ENCODE peak calls at places on chromosome 19, in nine cellular contexts. One of them, this sample, is unnamed.

GRCh38 chr19:34926685-34927375 is at the start of gene ZNF30:
- DNase-seq in coronary artery: peak
- DNase-seq in body of pancreas: peak
- DNase-seq in thoracic aorta: peak
- DNase-seq in upper lobe of left lung: peak
- DNase-seq in tibial nerve: peak
- DNase-seq in keratinocyte: no peak
- DNase-seq in tibial artery: peak
- DNase-seq in H1: peak
- DNase-seq in this sample: peak

GRCh38 chr19:35856546-35857149 is at the start of gene KIRREL2:
- DNase-seq in coronary artery: no peak
- DNase-seq in body of pancreas: peak
- DNase-seq in thoracic aorta: no peak
- DNase-seq in upper lobe of left lung: no peak
- DNase-seq in tibial nerve: no peak
- DNase-seq in keratinocyte: no peak
- DNase-seq in tibial artery: no peak
- DNase-seq in H1: no peak
- DNase-seq in this sample: no peak

GRCh38 chr19:42191855-42192254 is 25.6 kb downstream of the DEDD2 start:
- DNase-seq in coronary artery: no peak
- DNase-seq in body of pancreas: no peak
- DNase-seq in thoracic aorta: no peak
- DNase-seq in upper lobe of left lung: peak
- DNase-seq in tibial nerve: no peak
- DNase-seq in keratinocyte: no peak
- DNase-seq in tibial artery: no peak
- DNase-seq in H1: no peak
- DNase-seq in this sample: no peak

GRCh38 chr19:49019242-49019932 is 2.5 kb upstream of the LHB start:
- DNase-seq in coronary artery: no peak
- DNase-seq in body of pancreas: peak
- DNase-seq in thoracic aorta: no peak
- DNase-seq in upper lobe of left lung: peak
- DNase-seq in tibial nerve: peak
- DNase-seq in keratinocyte: no peak
- DNase-seq in tibial artery: no peak
- DNase-seq in H1: peak
- DNase-seq in this sample: no peak

GRCh38 chr19:40693150-40693788 is 2.8 kb upstream of the NUMBL start:
- DNase-seq in coronary artery: no peak
- DNase-seq in body of pancreas: no peak
- DNase-seq in thoracic aorta: no peak
- DNase-seq in upper lobe of left lung: no peak
- DNase-seq in tibial nerve: no peak
- DNase-seq in keratinocyte: no peak
- DNase-seq in tibial artery: no peak
- DNase-seq in H1: no peak
- DNase-seq in this sample: no peak

GRCh38 chr19:41792513-41793413 is 3.6 kb upstream of the CEACAM3 start:
- DNase-seq in coronary artery: no peak
- DNase-seq in body of pancreas: peak
- DNase-seq in thoracic aorta: no peak
- DNase-seq in upper lobe of left lung: peak
- DNase-seq in tibial nerve: peak
- DNase-seq in keratinocyte: no peak
- DNase-seq in tibial artery: no peak
- DNase-seq in H1: peak
- DNase-seq in this sample: no peak

GRCh38 chr19:40633207-40633606 is 32.0 kb downstream of the LTBP4 start:
- DNase-seq in coronary artery: no peak
- DNase-seq in body of pancreas: no peak
- DNase-seq in thoracic aorta: no peak
- DNase-seq in upper lobe of left lung: no peak
- DNase-seq in tibial nerve: no peak
- DNase-seq in keratinocyte: no peak
- DNase-seq in tibial artery: no peak
- DNase-seq in H1: no peak
- DNase-seq in this sample: peak

GRCh38 chr19:48668332-48668731 is 4.5 kb downstream of the NTN5 start:
- DNase-seq in coronary artery: no peak
- DNase-seq in body of pancreas: no peak
- DNase-seq in thoracic aorta: no peak
- DNase-seq in upper lobe of left lung: no peak
- DNase-seq in tibial nerve: no peak
- DNase-seq in keratinocyte: no peak
- DNase-seq in tibial artery: no peak
- DNase-seq in H1: no peak
- DNase-seq in this sample: no peak

GRCh38 chr19:19096641-19097627 is 33.1 kb downstream of the SLC25A42 start:
- DNase-seq in coronary artery: no peak
- DNase-seq in body of pancreas: no peak
- DNase-seq in thoracic aorta: no peak
- DNase-seq in upper lobe of left lung: no peak
- DNase-seq in tibial nerve: no peak
- DNase-seq in keratinocyte: no peak
- DNase-seq in tibial artery: no peak
- DNase-seq in H1: no peak
- DNase-seq in this sample: no peak

GRCh38 chr19:48441360-48442050 is 4.3 kb upstream of the GRWD1 start:
- DNase-seq in coronary artery: no peak
- DNase-seq in body of pancreas: no peak
- DNase-seq in thoracic aorta: no peak
- DNase-seq in upper lobe of left lung: no peak
- DNase-seq in tibial nerve: no peak
- DNase-seq in keratinocyte: no peak
- DNase-seq in tibial artery: no peak
- DNase-seq in H1: no peak
- DNase-seq in this sample: no peak

GRCh38 chr19:28898279-28898678 is 314.7 kb downstream of the UQCRFS1 start:
- DNase-seq in coronary artery: no peak
- DNase-seq in body of pancreas: no peak
- DNase-seq in thoracic aorta: no peak
- DNase-seq in upper lobe of left lung: no peak
- DNase-seq in tibial nerve: no peak
- DNase-seq in keratinocyte: no peak
- DNase-seq in tibial artery: no peak
- DNase-seq in H1: no peak
- DNase-seq in this sample: no peak

GRCh38 chr19:11924886-11925583 is at the start of gene ZNF700:
- DNase-seq in coronary artery: peak
- DNase-seq in body of pancreas: peak
- DNase-seq in thoracic aorta: peak
- DNase-seq in upper lobe of left lung: peak
- DNase-seq in tibial nerve: peak
- DNase-seq in keratinocyte: peak
- DNase-seq in tibial artery: peak
- DNase-seq in H1: peak
- DNase-seq in this sample: no peak

GRCh38 chr19:11377237-11377636 is 2.8 kb downstream of the SWSAP1 start:
- DNase-seq in coronary artery: no peak
- DNase-seq in body of pancreas: no peak
- DNase-seq in thoracic aorta: no peak
- DNase-seq in upper lobe of left lung: peak
- DNase-seq in tibial nerve: peak
- DNase-seq in keratinocyte: no peak
- DNase-seq in tibial artery: no peak
- DNase-seq in H1: no peak
- DNase-seq in this sample: peak

GRCh38 chr19:15249912-15250634 is 17.8 kb upstream of the EPHX3 start:
- DNase-seq in coronary artery: peak
- DNase-seq in body of pancreas: peak
- DNase-seq in thoracic aorta: peak
- DNase-seq in upper lobe of left lung: no peak
- DNase-seq in tibial nerve: peak
- DNase-seq in keratinocyte: no peak
- DNase-seq in tibial artery: peak
- DNase-seq in H1: no peak
- DNase-seq in this sample: peak

DNA sequence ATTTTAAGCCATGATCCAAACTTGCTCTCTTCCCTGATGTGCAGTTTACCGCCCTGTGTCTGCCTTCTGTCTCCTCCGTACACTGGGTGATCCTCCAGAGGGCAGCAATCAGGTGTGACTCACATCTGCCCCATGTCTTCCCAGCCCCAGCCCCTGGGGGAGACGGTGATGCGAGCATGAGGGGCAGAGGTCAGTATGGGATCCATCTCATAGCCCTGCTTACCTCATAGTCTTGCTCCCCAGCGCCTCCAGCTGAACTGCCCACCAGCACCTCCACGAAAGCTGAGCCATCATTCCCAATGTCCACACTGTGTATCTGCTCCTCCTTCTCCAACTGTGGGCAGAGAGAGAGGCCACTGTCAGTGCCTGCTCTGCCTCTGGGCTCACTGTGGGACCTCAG is 14.6 kb downstream of the XRCC1 start:
- DNase-seq in coronary artery: no peak
- DNase-seq in body of pancreas: no peak
- DNase-seq in thoracic aorta: no peak
- DNase-seq in upper lobe of left lung: no peak
- DNase-seq in tibial nerve: no peak
- DNase-seq in keratinocyte: no peak
- DNase-seq in tibial artery: no peak
- DNase-seq in H1: no peak
- DNase-seq in this sample: no peak
- TF ChIP-seq CTCF in coronary artery: no peak
- TF ChIP-seq CTCF in body of pancreas: no peak
- TF ChIP-seq CTCF in thoracic aorta: no peak
- TF ChIP-seq CTCF in upper lobe of left lung: no peak
- TF ChIP-seq CTCF in tibial nerve: no peak
- TF ChIP-seq CTCF in keratinocyte: no peak
- TF ChIP-seq CTCF in tibial artery: no peak
- TF ChIP-seq CTCF in H1: peak
- TF ChIP-seq CTCF in this sample: no peak

DNA sequence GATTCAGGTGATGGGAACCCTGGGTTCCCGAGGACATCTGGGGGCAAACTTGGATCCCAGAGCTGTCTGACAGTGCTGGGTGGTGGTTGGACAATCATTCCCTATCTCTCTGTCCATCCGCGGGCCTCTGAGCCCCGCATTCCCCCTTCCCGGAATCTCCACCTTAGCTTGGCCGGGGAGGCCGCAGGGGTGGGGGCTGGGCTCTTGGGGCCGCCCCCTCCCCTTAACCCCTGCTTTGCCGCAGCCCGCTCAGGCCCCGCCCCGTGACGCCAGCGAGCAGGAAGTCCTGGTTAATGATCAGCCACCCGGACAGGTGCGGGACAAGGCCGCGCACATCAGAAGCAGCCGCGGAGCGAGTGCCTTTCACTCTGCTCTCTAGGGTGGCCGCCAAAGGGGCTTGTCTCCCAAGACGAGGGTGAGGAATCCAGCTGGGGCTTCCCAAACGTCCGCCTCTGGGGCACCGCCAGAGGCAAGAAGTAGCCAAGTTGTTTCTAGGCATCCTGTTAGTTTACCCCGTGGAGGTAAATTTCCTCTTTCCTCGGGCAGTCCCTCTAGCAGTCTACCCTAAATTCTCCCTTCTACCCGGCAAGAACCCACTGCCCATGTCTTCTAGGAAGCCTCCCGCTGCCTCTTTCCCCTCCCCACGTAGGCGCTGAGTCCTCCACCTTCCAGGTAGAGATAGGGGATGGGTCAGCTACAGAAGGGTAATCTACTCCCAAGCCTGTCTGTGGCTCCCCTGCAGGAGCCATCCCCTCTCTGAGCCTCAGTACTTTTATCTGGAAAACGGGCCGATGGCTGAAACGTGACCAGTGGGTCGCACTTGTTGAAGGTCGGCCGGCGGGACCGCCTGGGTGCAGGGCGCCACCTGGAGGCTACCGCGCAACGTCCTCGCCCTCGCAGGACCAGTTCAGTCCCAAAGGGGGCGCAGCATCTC is 3.0 kb downstream of the IRF2BP1 start:
- DNase-seq in coronary artery: no peak
- DNase-seq in body of pancreas: peak
- DNase-seq in thoracic aorta: no peak
- DNase-seq in upper lobe of left lung: peak
- DNase-seq in tibial nerve: peak
- DNase-seq in keratinocyte: peak
- DNase-seq in tibial artery: peak
- DNase-seq in H1: no peak
- DNase-seq in this sample: peak
- H3K4me3 ChIP-seq in coronary artery: peak
- H3K4me3 ChIP-seq in body of pancreas: no peak
- H3K4me3 ChIP-seq in thoracic aorta: peak
- H3K4me3 ChIP-seq in upper lobe of left lung: no peak
- H3K4me3 ChIP-seq in tibial nerve: peak
- H3K4me3 ChIP-seq in keratinocyte: peak
- H3K4me3 ChIP-seq in tibial artery: no peak
- H3K4me3 ChIP-seq in H1: peak
- H3K4me3 ChIP-seq in this sample: no peak

DNA sequence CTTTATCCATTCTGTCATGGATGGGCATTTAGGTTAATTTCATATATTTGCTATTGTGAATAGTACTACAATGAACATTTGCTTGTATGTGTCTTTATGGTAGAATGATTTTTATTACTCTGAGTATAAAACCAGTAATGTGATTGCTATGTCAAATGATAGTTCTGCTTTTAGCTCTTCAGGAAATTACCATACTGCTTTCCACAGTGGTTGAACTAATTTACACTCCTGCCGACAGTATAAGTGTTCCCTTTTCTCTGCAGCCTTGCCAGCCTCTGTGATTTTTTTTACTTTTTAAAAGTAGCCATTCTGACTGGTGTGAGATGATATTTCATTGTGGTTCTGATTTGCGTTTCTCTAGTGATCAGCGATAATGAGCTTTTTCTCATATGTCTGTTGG is 6.5 kb downstream of the SIGLEC7 start:
- DNase-seq in coronary artery: no peak
- DNase-seq in body of pancreas: no peak
- DNase-seq in thoracic aorta: no peak
- DNase-seq in upper lobe of left lung: no peak
- DNase-seq in tibial nerve: no peak
- DNase-seq in keratinocyte: no peak
- DNase-seq in tibial artery: no peak
- DNase-seq in H1: no peak
- DNase-seq in this sample: no peak
- TF ChIP-seq CTCF in coronary artery: no peak
- TF ChIP-seq CTCF in body of pancreas: no peak
- TF ChIP-seq CTCF in thoracic aorta: no peak
- TF ChIP-seq CTCF in upper lobe of left lung: no peak
- TF ChIP-seq CTCF in tibial nerve: no peak
- TF ChIP-seq CTCF in keratinocyte: no peak
- TF ChIP-seq CTCF in tibial artery: no peak
- TF ChIP-seq CTCF in H1: no peak
- TF ChIP-seq CTCF in this sample: no peak

DNA sequence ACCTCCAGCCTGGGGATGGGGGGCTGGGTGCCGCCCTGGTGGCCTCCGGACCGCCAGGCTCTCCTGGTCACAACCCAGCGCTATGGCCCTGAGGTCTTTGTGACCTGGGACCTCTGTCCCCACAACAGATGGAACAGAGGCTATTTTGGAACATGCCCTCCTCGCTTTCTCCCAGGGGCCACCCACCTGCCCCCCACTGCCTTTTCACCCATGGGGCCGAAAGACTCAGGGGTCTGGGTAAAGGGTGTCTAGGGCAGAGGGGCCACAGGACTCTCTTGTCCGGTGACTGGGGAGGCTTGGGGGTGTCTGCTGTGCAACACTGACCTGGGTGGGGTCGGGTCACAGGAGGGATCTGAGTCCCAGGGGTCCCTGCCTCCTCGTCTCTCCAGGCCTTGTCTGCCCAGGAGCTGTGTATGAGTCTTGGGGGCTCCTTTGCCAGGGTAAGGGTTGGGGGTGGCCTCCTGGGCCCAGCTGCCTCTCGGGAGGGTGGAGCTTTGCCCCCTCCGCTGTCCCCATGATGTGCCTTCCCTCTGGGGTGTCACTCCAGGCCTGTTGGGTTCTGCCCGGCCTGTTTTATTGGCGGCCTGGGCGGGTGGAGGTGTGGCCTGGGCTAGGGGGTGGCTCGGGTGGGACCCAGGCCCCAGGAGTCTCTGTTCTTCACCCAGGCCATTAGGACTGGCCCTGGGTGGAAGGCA is 2.0 kb downstream of the ARID3A start:
- DNase-seq in coronary artery: no peak
- DNase-seq in body of pancreas: no peak
- DNase-seq in thoracic aorta: no peak
- DNase-seq in upper lobe of left lung: no peak
- DNase-seq in tibial nerve: no peak
- DNase-seq in keratinocyte: no peak
- DNase-seq in tibial artery: no peak
- DNase-seq in H1: no peak
- DNase-seq in this sample: no peak
- H3K4me3 ChIP-seq in coronary artery: peak
- H3K4me3 ChIP-seq in body of pancreas: no peak
- H3K4me3 ChIP-seq in thoracic aorta: peak
- H3K4me3 ChIP-seq in upper lobe of left lung: no peak
- H3K4me3 ChIP-seq in tibial nerve: peak
- H3K4me3 ChIP-seq in keratinocyte: no peak
- H3K4me3 ChIP-seq in tibial artery: peak
- H3K4me3 ChIP-seq in H1: peak
- H3K4me3 ChIP-seq in this sample: peak

This sample was measured in AG04449.